ENCODE peak calls at places on chromosomes 5 and 9, in eight cellular contexts. X is neural progenitor cell, T is endodermal cell, G is mammary epithelial cell, W is fibroblast of lung, M is GM23248, O is mesendoderm, V is IMR-90. N is an unnamed sample.

GRCh38 chr9:85522459-85523092 is 219.2 kb downstream of the AGTPBP1 start:
- DNase-seq in V (peak), X (peak), M (peak), G (peak), T (peak), O (peak), W (peak), N (no peak)

GRCh38 chr5:135217669-135218485 is 181.2 kb downstream of the MACROH2A1 start:
- DNase-seq in V (no peak), W (no peak), T (peak), X (peak), M (no peak), G (no peak), O (peak), N (peak)

GRCh38 chr9:135075234-135076142 is 12.0 kb upstream of the OLFM1 start:
- DNase-seq in O (peak), G (peak), X (peak), M (peak), W (peak), T (peak), V (no peak), N (peak)

GRCh38 chr5:79235222-79235577 is 731 bp upstream of the JMY start:
- DNase-seq in M (peak), G (peak), O (no peak), V (peak), T (no peak), X (no peak), W (no peak), N (no peak)

GRCh38 chr9:134377976-134378375 is 51.7 kb downstream of the RXRA start:
- DNase-seq in T (no peak), W (no peak), O (no peak), V (no peak), X (no peak), M (peak), G (peak), N (peak)

GRCh38 chr5:160311491-160312138 is 749 bp downstream of the CCNJL start:
- DNase-seq in W (peak), O (peak), V (no peak), X (no peak), G (no peak), T (no peak), M (no peak), N (peak)

GRCh38 chr9:137429974-137430722 is 7.0 kb downstream of the NOXA1 start:
- DNase-seq in G (no peak), T (peak), O (no peak), X (peak), V (no peak), M (no peak), W (no peak), N (peak)

GRCh38 chr5:156936972-156937371 is 26.1 kb downstream of the TIMD4 start:
- DNase-seq in T (no peak), X (no peak), V (no peak), M (no peak), W (no peak), G (no peak), O (no peak), N (no peak)

GRCh38 chr9:136043386-136044054 is 51.6 kb downstream of the NACC2 start:
- DNase-seq in V (no peak), M (no peak), G (no peak), X (no peak), O (no peak), W (no peak), T (peak), N (peak)

GRCh38 chr9:118009585-118009984 is 305.4 kb downstream of the TLR4 start:
- DNase-seq in T (peak), M (no peak), G (no peak), W (no peak), X (peak), O (peak), V (no peak), N (no peak)

GRCh38 chr5:122421379-122422081 is 109.5 kb downstream of the SNCAIP start:
- DNase-seq in W (no peak), X (no peak), G (no peak), T (no peak), M (no peak), O (no peak), V (no peak), N (no peak)

GRCh38 chr9:88694625-88695024 is 159.6 kb downstream of the NXNL2 start:
- DNase-seq in O (no peak), W (peak), M (peak), V (peak), T (no peak), X (no peak), G (no peak), N (no peak)

GRCh38 chr5:36150676-36151433 is 832 bp downstream of the LMBRD2 start:
- DNase-seq in X (peak), G (peak), O (peak), V (peak), W (peak), T (peak), M (peak), N (peak)

GRCh38 chr5:160959804-160960203 is 107.8 kb upstream of the ATP10B start:
- DNase-seq in T (no peak), M (no peak), W (peak), V (no peak), O (no peak), X (no peak), G (peak), N (peak)

GRCh38 chr9:36036780-36037579 is at the start of gene RECK:
- DNase-seq in T (peak), W (peak), V (peak), M (peak), O (peak), G (peak), X (peak), N (peak)

GRCh38 chr9:126117631-126118030 is 209.0 kb upstream of the MVB12B start:
- DNase-seq in X (no peak), O (no peak), M (no peak), T (peak), W (no peak), V (no peak), G (no peak), N (peak)

GRCh38 chr5:7053125-7053524 is 339.9 kb downstream of the TENT4A start:
- DNase-seq in W (no peak), O (no peak), M (no peak), V (no peak), T (no peak), G (no peak), X (no peak), N (no peak)

GRCh38 chr5:83472213-83472507 is 616 bp downstream of the VCAN start:
- DNase-seq in O (no peak), T (no peak), V (no peak), W (no peak), M (no peak), G (no peak), X (no peak), N (no peak)

GRCh38 chr9:137454145-137454505 is 5.0 kb downstream of the NSMF start:
- DNase-seq in W (no peak), G (no peak), T (peak), M (peak), O (peak), X (peak), V (no peak), N (peak)

GRCh38 chr5:171579162-171579561 is 159.7 kb downstream of the FGF18 start:
- DNase-seq in X (no peak), V (no peak), M (no peak), T (no peak), G (no peak), W (no peak), O (no peak), N (no peak)

GRCh38 chr5:54742417-54742889 is 224.9 kb downstream of the SNX18 start:
- DNase-seq in T (no peak), X (peak), G (peak), W (peak), V (peak), O (peak), M (peak), N (no peak)

GRCh38 chr9:92617195-92617813 is 52.6 kb downstream of the IPPK start:
- DNase-seq in V (no peak), T (no peak), X (no peak), G (no peak), O (no peak), W (no peak), M (no peak), N (no peak)

GRCh38 chr5:43798740-43799139 is 195.8 kb downstream of the NNT start:
- DNase-seq in O (no peak), M (no peak), T (no peak), G (no peak), V (no peak), W (no peak), X (no peak), N (no peak)

GRCh38 chr9:98808411-98808815 is 943 bp downstream of the GALNT12 start:
- DNase-seq in W (no peak), M (peak), X (no peak), G (no peak), V (no peak), T (peak), O (no peak), N (peak)

GRCh38 chr5:33631786-33632185 is 191.0 kb downstream of the TARS1 start:
- DNase-seq in O (no peak), T (no peak), G (peak), W (peak), X (no peak), M (peak), V (peak), N (no peak)

GRCh38 chr9:32841314-32841713 is 58.0 kb downstream of the TMEM215 start:
- DNase-seq in T (no peak), M (no peak), V (no peak), G (no peak), W (no peak), O (peak), X (no peak), N (no peak)

GRCh38 chr5:179300834-179301233 is 44.4 kb downstream of the ADAMTS2 start:
- DNase-seq in V (no peak), O (no peak), W (no peak), M (peak), X (no peak), G (no peak), T (no peak), N (peak)

GRCh38 chr5:67770431-67771025 is 445.0 kb upstream of the PIK3R1 start:
- DNase-seq in W (peak), X (no peak), O (peak), M (peak), T (no peak), G (peak), V (no peak), N (no peak)

GRCh38 chr5:135318037-135318436 is 81.0 kb downstream of the MACROH2A1 start:
- DNase-seq in X (no peak), O (no peak), V (no peak), W (no peak), M (no peak), T (no peak), G (no peak), N (no peak)

GRCh38 chr9:20562051-20562450 is 60.2 kb downstream of the MLLT3 start:
- DNase-seq in O (no peak), W (no peak), G (no peak), X (no peak), T (no peak), M (peak), V (peak), N (no peak)

GRCh38 chr5:155556700-155557099 is 543.1 kb downstream of the KIF4B start:
- DNase-seq in M (no peak), T (no peak), V (no peak), O (no peak), W (no peak), G (no peak), X (no peak), N (no peak)

GRCh38 chr5:113218906-113219517 is 215.8 kb downstream of the TSSK1B start:
- DNase-seq in G (no peak), W (no peak), M (no peak), T (no peak), X (no peak), O (no peak), V (no peak), N (no peak)

GRCh38 chr5:172276214-172276613 is 7.3 kb downstream of the UBTD2 start:
- DNase-seq in O (no peak), M (peak), V (peak), T (no peak), X (no peak), G (peak), W (no peak), N (no peak)

GRCh38 chr5:113199122-113199905 is 222.7 kb downstream of the DCP2 start:
- DNase-seq in O (peak), X (peak), M (peak), V (peak), T (peak), W (peak), G (peak), N (no peak)

GRCh38 chr5:180424094-180424493 is 70.1 kb upstream of the CNOT6 start:
- DNase-seq in T (no peak), G (no peak), X (no peak), M (peak), V (no peak), W (peak), O (no peak), N (no peak)

GRCh38 chr5:38768411-38769211 is 77.2 kb upstream of the OSMR start:
- DNase-seq in G (no peak), M (no peak), O (no peak), X (no peak), T (no peak), W (peak), V (no peak), N (no peak)

DNA sequence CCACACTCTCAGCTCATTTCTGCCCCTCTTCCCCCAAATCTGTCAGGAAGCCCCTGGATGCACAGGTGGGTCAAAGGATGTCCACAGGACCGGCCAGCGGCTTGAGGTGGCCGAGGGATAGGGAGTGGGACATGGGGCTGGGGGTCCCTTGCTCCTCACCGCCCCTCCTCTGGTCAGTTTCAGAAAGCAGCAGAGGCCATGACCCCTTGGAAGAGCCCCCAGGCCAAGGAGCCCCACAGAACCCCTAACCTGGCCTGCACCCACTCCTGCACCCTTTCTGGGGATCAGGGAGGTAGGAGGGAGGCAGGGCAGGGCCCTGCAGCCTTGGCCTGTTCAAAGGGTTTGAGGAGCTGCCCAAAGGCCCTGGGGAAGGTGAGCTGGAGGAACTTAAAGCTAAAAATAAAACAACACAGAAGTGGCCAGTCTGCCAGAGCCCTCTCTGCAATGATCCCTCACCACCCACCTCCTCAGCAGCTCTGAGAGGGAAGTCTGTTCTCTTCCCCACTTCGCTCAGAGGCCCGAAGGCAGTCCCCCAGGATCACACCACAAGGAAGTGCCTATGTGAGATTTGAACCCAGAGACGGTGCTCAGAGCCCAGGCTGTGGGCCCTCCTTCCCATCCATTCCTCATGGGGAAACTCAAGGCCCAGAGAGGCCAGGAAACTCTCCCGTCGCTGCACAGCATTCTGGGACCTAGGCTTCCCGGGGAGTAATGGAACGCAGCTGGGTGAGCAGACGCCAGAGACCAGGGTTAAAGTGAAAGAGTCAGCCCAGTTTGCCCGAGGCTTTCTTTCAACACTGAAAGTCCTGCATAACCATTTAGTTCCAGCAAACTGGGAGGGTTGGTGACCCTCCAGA is 918 bp downstream of the ENG start:
- DNase-seq in W (no peak), T (no peak), O (peak), G (peak), V (no peak), X (no peak), M (peak), N (peak)
- H3K9ac ChIP-seq in W (peak), T (no peak), O (peak), G (peak), V (peak), X (no peak), M (peak), N (peak)

DNA sequence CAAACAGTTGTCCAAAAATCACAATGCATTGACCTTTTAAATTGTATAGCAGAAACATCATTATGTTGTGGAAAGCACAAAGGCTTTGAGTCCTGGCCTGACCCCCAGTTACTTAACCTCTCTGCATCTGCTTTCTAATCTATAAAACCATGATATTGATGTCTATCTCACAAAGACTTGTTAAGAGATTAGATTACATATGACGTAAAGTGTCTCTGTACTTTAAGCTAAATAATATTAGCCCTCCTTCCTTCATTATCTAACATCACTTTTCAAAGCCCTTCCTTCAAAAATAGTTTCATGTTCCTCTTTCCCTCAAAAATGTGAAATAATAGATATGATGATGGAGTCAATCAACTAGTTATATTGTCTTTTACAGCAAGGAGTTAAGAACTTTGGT is 3.4 kb downstream of the ADAMTS6 start:
- DNase-seq in V (no peak), T (no peak), O (no peak), X (no peak), G (no peak), M (no peak), W (no peak), N (no peak)
- H3K9ac ChIP-seq in V (no peak), T (no peak), O (no peak), X (no peak), G (no peak), M (peak), W (no peak), N (no peak)

GRCh38 chr5:89396262-89396975 is 513.4 kb upstream of the MEF2C start:
- DNase-seq in T (no peak), M (peak), V (peak), W (no peak), O (peak), X (no peak), G (no peak), N (no peak)
- H3K9ac ChIP-seq in T (no peak), M (no peak), V (no peak), W (no peak), O (no peak), X (no peak), G (no peak), N (no peak)

DNA sequence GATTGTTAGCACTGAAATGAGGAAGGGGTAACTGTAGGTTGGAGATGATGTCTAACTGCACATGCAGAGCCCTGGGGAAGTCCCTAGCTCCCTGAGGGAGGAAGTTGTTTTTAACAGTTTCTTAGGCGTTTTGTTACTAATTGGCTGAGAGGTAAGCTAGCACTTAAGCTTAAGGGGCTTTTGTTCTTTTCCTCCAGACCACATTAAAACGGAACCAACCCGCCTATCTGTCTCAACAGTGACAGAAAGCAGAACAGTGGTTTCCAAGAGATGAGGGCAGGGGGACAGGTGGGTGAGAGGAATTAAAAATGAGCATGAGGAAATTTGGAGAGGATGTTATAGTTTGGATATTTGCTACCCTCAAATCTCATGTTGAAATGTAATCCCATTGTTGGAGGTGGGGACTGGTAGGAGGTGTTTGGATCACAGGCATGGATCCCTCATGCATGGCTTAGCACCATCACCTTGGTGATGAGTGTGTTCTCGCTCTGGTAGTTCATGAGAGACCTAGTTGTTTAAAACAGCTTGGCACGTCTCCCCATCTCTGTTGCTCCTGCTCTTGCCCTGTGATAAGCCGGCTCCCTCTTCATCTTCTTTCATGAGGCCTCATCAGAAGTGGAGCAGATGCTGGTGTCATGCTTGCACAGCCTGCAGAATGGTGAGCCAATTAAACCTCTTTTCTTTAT is 38.9 kb downstream of the LYRM7 start:
- DNase-seq in X (peak), V (no peak), T (no peak), O (peak), W (no peak), M (no peak), G (no peak), N (no peak)
- H3K9ac ChIP-seq in X (no peak), V (no peak), T (no peak), O (no peak), W (no peak), M (no peak), G (no peak), N (no peak)

GRCh38 chr9:89742660-89743059 is 137.8 kb downstream of the GADD45G start:
- DNase-seq in T (no peak), O (no peak), V (no peak), G (no peak), M (no peak), W (no peak), X (no peak), N (no peak)
- H3K9ac ChIP-seq in T (no peak), O (no peak), V (no peak), G (no peak), M (no peak), W (no peak), X (no peak), N (no peak)

GRCh38 chr5:962386-962785 is 46.2 kb upstream of the NKD2 start:
- DNase-seq in O (no peak), M (no peak), V (no peak), X (no peak), G (no peak), T (no peak), W (no peak), N (no peak)

GRCh38 chr5:961711-962240 is 46.8 kb upstream of the NKD2 start:
- DNase-seq in W (no peak), G (no peak), T (peak), V (no peak), M (no peak), X (no peak), O (no peak), N (peak)

GRCh38 chr5:959581-960531 is 48.7 kb upstream of the NKD2 start:
- DNase-seq in X (no peak), O (no peak), M (no peak), V (no peak), G (no peak), W (no peak), T (no peak), N (peak)

GRCh38 chr5:960551-960950 is 48.1 kb upstream of the NKD2 start:
- DNase-seq in X (no peak), T (no peak), M (no peak), O (no peak), V (no peak), W (no peak), G (no peak), N (peak)

DNA sequence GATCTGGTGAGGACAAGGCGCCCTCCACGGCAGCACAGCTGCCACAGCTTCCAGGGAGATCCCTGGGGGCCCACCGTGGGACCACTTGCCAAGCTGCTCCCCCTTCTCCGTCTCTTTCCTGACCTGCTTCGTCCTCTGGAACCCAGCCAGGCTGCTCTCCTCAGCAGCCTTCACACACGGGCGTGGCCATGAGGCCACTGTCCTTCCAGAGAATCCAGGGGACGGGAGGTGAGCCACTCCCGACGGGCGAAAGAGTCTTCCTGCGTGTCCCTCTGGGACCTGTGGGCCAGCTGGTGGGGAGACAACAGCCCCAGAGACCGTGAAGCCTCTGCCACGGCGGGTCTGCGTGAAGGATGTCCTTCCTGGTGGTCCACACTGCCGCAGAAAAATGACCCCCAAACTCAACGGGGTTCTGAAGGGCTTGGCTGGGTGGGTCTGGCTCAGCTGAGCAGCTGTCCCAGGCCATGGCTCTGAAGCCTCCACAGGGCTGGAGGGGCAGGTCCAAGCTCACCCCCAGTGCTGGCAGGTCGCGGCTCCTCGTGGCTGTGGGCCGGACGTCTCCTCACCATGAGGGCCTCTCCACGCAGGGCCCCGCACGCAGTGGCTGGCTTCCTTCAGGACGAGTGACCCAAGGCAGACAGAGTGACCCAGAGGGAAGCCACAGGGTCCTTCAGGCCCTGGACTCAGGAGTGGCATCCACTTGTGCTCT is 47.4 kb upstream of the NKD2 start:
- DNase-seq in T (no peak), O (no peak), X (no peak), M (no peak), W (no peak), V (no peak), G (no peak), N (peak)
- H3K9ac ChIP-seq in T (no peak), O (no peak), X (no peak), M (no peak), W (no peak), V (no peak), G (no peak), N (no peak)

GRCh38 chr5:143536364-143536763 is 132.9 kb upstream of the NR3C1 start:
- DNase-seq in M (peak), G (peak), O (peak), V (peak), X (no peak), W (peak), T (no peak), N (no peak)
- H3K9ac ChIP-seq in M (peak), G (no peak), O (no peak), V (no peak), X (no peak), W (no peak), T (no peak), N (no peak)